ENCODE peak calls at places on chromosomes 13 and 19, in seven cellular contexts. W, E, B, N, F, I and Q are unnamed samples.

GRCh38 chr19:5542665-5543064 is 25.1 kb downstream of the TINCR start:
- DNase-seq in W (no peak), I (no peak), B (no peak), E (no peak), F (no peak), N (no peak), Q (no peak)

GRCh38 chr19:36259211-36259610 is 44.3 kb downstream of the ZNF146 start:
- DNase-seq in E (no peak), I (no peak), B (no peak), N (no peak), W (no peak), F (no peak), Q (no peak)

GRCh38 chr19:5808120-5808816 is 3.4 kb downstream of the NRTN start:
- DNase-seq in B (no peak), F (no peak), N (no peak), I (no peak), E (peak; percentile 23), W (no peak), Q (no peak)

GRCh38 chr19:42092350-42092749 is 16.4 kb downstream of the ZNF574 start:
- DNase-seq in B (no peak), I (no peak), F (no peak), N (no peak), W (peak; percentile 33), E (no peak), Q (no peak)

GRCh38 chr13:102675115-102675514 is 19.7 kb downstream of the METTL21C start:
- DNase-seq in W (no peak), B (no peak), I (no peak), F (no peak), E (no peak), N (no peak), Q (no peak)

GRCh38 chr19:18101268-18101667 is 3.7 kb downstream of the MAST3 start:
- DNase-seq in W (no peak), E (no peak), I (no peak), N (no peak), B (no peak), F (no peak), Q (no peak)

GRCh38 chr13:32587014-32587773 is 942 bp downstream of the PDS5B start:
- DNase-seq in E (peak; percentile 74), W (peak; percentile 72), F (peak; percentile 54), N (peak; percentile 32), B (peak; percentile 49), I (peak; percentile 48), Q (peak; percentile 58)

GRCh38 chr19:47356900-47357299 is 7.8 kb downstream of the DHX34 start:
- DNase-seq in F (no peak), E (no peak), N (no peak), W (no peak), I (no peak), B (no peak), Q (no peak)